ENCODE peak calls at places on chromosomes 11 and 22, in eight cellular contexts. Y is tibial nerve; R is iPS DF 6.9; W is foreskin melanocyte; L is adipocyte; T is ACHN; M is fibroblast of the aortic adventitia; X is activated naive CD4-positive, alpha-beta T cell treated with anti-CD3 and anti-CD28 coated beads, Interleukin-2, amount 10 ng/mL, durations not matched to agents 7 days and 5 days. V is an unnamed sample.

GRCh38 chr11:41050791-41051190 is 408.7 kb downstream of the LRRC4C start:
- DNase-seq in L (no peak), T (no peak), M (no peak), R (no peak), Y (no peak), W (no peak), X (no peak), V (no peak)

GRCh38 chr11:64803846-64804345 is 882 bp upstream of the MAP4K2 start:
- DNase-seq in T (no peak), R (no peak), M (no peak), X (no peak), L (no peak), W (no peak), Y (no peak), V (no peak)

GRCh38 chr22:48993655-48994054 is 834.0 kb downstream of the BRD1 start:
- DNase-seq in T (no peak), Y (no peak), M (no peak), X (no peak), L (no peak), R (no peak), W (no peak), V (no peak)

GRCh38 chr22:35705141-35705540 is 12.5 kb upstream of the APOL5 start:
- DNase-seq in X (no peak), R (no peak), W (peak; percentile 58), M (peak; percentile 75), T (no peak), L (peak; percentile 85), Y (no peak), V (peak; percentile 82)

GRCh38 chr22:38327805-38328204 is 10.6 kb upstream of the CSNK1E start:
- DNase-seq in M (peak; percentile 25), X (no peak), T (peak; percentile 68), W (peak; percentile 67), R (no peak), Y (no peak), L (peak; percentile 67), V (peak; percentile 46)

GRCh38 chr11:1152316-1153104 is 5.2 kb upstream of the MUC5AC start:
- DNase-seq in R (no peak), L (no peak), T (peak; percentile 78), X (peak; percentile 32), M (peak; percentile 14), Y (no peak), W (no peak), V (peak; percentile 11)

GRCh38 chr11:127601578-127601977 is 601.0 kb upstream of the KIRREL3 start:
- DNase-seq in W (peak; percentile 50), R (no peak), M (no peak), Y (no peak), X (no peak), L (no peak), T (no peak), V (no peak)

GRCh38 chr11:73957654-73958361 is 7.0 kb downstream of the DNAJB13 start:
- DNase-seq in L (no peak), Y (no peak), M (no peak), W (no peak), R (no peak), X (no peak), T (no peak), V (no peak)

GRCh38 chr11:118167906-118168305 is 8.5 kb downstream of the SCN2B start:
- DNase-seq in T (no peak), R (no peak), X (no peak), Y (no peak), L (no peak), W (no peak), M (no peak), V (no peak)

GRCh38 chr11:1130276-1131032 is 27.3 kb upstream of the MUC5AC start:
- DNase-seq in R (no peak), X (no peak), L (no peak), T (no peak), Y (no peak), W (no peak), M (no peak), V (no peak)

GRCh38 chr22:20238567-20239062 is 29.5 kb downstream of the RTN4R start:
- DNase-seq in M (peak; percentile 6), W (no peak), L (peak; percentile 6), X (peak; percentile 79), T (peak; percentile 39), R (peak; percentile 66), Y (no peak), V (peak; percentile 25)

GRCh38 chr11:65817815-65818680 is 15.7 kb upstream of the SNX32 start:
- DNase-seq in T (peak; percentile 84), X (peak; percentile 94), M (peak; percentile 85), W (peak; percentile 73), R (peak; percentile 54), Y (peak; percentile 96), L (peak; percentile 98), V (peak; percentile 88)

GRCh38 chr11:46906596-46906995 is 11.8 kb downstream of the LRP4 start:
- DNase-seq in R (no peak), Y (no peak), X (no peak), M (peak; percentile 41), W (peak; percentile 40), T (no peak), L (peak; percentile 56), V (no peak)

GRCh38 chr11:65112226-65112550 is 516 bp downstream of the TM7SF2 start:
- DNase-seq in W (no peak), M (no peak), T (no peak), L (peak; percentile 1), R (no peak), X (no peak), Y (no peak), V (no peak)

GRCh38 chr11:78499971-78500370 is 74.7 kb downstream of the NARS2 start:
- DNase-seq in T (no peak), Y (no peak), W (no peak), L (peak; percentile 2), X (no peak), M (peak; percentile 25), R (no peak), V (no peak)

GRCh38 chr11:72225411-72225951 is 914 bp downstream of the INPPL1 start:
- DNase-seq in Y (no peak), L (peak; percentile 43), X (peak; percentile 46), T (no peak), W (no peak), M (no peak), R (no peak), V (no peak)

GRCh38 chr11:111730031-111730430 is 36.2 kb downstream of the PPP2R1B start:
- DNase-seq in L (no peak), T (no peak), Y (no peak), R (no peak), W (peak; percentile 10), X (no peak), M (peak; percentile 22), V (no peak)

GRCh38 chr22:50016988-50017700 is 4.6 kb upstream of the IL17REL start:
- DNase-seq in W (no peak), T (no peak), X (no peak), R (no peak), Y (no peak), M (no peak), L (no peak), V (no peak)

GRCh38 chr11:21927628-21928027 is 265.3 kb upstream of the ANO5 start:
- DNase-seq in R (no peak), W (no peak), Y (no peak), X (no peak), M (no peak), T (no peak), L (no peak), V (no peak)

GRCh38 chr11:84686726-84687125 is 940.4 kb downstream of the DLG2 start:
- DNase-seq in M (no peak), X (no peak), Y (no peak), R (no peak), T (no peak), L (no peak), W (no peak), V (no peak)

GRCh38 chr11:2290351-2290841 is 11.3 kb downstream of the C11orf21 start:
- DNase-seq in Y (no peak), X (no peak), M (no peak), R (no peak), T (no peak), L (no peak), W (no peak), V (no peak)

GRCh38 chr11:72930011-72930410 is 115.8 kb downstream of the ATG16L2 start:
- DNase-seq in M (peak; percentile 37), Y (no peak), R (no peak), T (no peak), X (no peak), W (no peak), L (peak; percentile 64), V (peak; percentile 30)

GRCh38 chr22:36419177-36419911 is 31.6 kb upstream of the MYH9 start:
- DNase-seq in R (no peak), W (peak; percentile 83), L (peak; percentile 83), M (peak; percentile 62), X (peak; percentile 44), Y (peak; percentile 50), T (no peak), V (peak; percentile 100)

GRCh38 chr11:116994195-116994594 is 104.0 kb downstream of the SIK3 start:
- DNase-seq in Y (no peak), L (no peak), X (no peak), T (no peak), R (no peak), W (no peak), M (no peak), V (no peak)

GRCh38 chr11:95505927-95506426 is 275.0 kb upstream of the SESN3 start:
- DNase-seq in R (no peak), W (no peak), L (peak; percentile 73), M (peak; percentile 81), Y (no peak), X (no peak), T (no peak), V (peak; percentile 85)

GRCh38 chr11:75365711-75366181 is 14.3 kb upstream of the ARRB1 start:
- DNase-seq in Y (no peak), W (no peak), X (no peak), T (no peak), L (peak; percentile 52), R (no peak), M (peak; percentile 77), V (peak; percentile 65)

GRCh38 chr11:96162816-96163499 is 180.0 kb downstream of the MAML2 start:
- DNase-seq in X (no peak), Y (peak; percentile 25), R (no peak), L (peak; percentile 94), M (peak; percentile 100), W (no peak), T (no peak), V (peak; percentile 96)

GRCh38 chr11:5363712-5364111 is 12.4 kb downstream of the OR51B6 start:
- DNase-seq in L (no peak), T (no peak), R (no peak), M (no peak), Y (no peak), W (no peak), X (no peak), V (no peak)

GRCh38 chr11:132058211-132058772 is 687.9 kb downstream of the NTM start:
- DNase-seq in R (no peak), W (no peak), Y (no peak), T (no peak), X (no peak), L (peak; percentile 49), M (peak; percentile 74), V (peak; percentile 8)

GRCh38 chr22:31295831-31296230 is 3.5 kb upstream of the PIK3IP1 start:
- DNase-seq in M (peak; percentile 57), L (peak; percentile 24), W (no peak), R (no peak), Y (no peak), X (no peak), T (peak; percentile 11), V (no peak)

GRCh38 chr11:117851091-117851490 is 25.4 kb downstream of the FXYD6 start:
- DNase-seq in L (no peak), Y (no peak), W (no peak), R (no peak), M (no peak), T (no peak), X (no peak), V (no peak)

GRCh38 chr11:2751523-2752203 is 51.9 kb upstream of the KCNQ1OT1 start:
- DNase-seq in L (no peak), T (no peak), R (no peak), W (no peak), X (no peak), M (no peak), Y (no peak), V (no peak)

GRCh38 chr22:20981787-20982562 is at the start of gene LZTR1:
- DNase-seq in X (peak; percentile 82), W (peak; percentile 85), R (no peak), Y (peak; percentile 67), L (peak; percentile 95), T (peak; percentile 71), M (peak; percentile 80), V (peak; percentile 84)

GRCh38 chr11:87092159-87092558 is 54.4 kb downstream of the TMEM135 start:
- DNase-seq in M (peak; percentile 18), Y (no peak), T (no peak), L (no peak), W (no peak), R (no peak), X (no peak), V (peak; percentile 12)

V was measured in fibroblast of villous mesenchyme.